ENCODE peak calls at places on chromosomes 16 and 17, in four cellular contexts. C, F, A and K are unnamed samples.

GRCh38 chr17:73071387-73071999 is 21.0 kb downstream of the SLC39A11 start:
- DNase-seq in C (no peak), A (peak; percentile 80), F (no peak), K (no peak)

GRCh38 chr16:20001856-20002707 is 71.6 kb downstream of the GPR139 start:
- DNase-seq in C (no peak), A (peak; percentile 44), F (no peak), K (no peak)

GRCh38 chr17:79861371-79862216 is 22.4 kb upstream of the CBX4 start:
- DNase-seq in A (no peak), C (no peak), F (no peak), K (no peak)

GRCh38 chr17:34981538-34982241 is 1.4 kb downstream of the LIG3 start:
- DNase-seq in F (peak; percentile 34), A (no peak), C (no peak), K (no peak)

GRCh38 chr16:8961811-8962390 is 1.8 kb downstream of the USP7 start:
- DNase-seq in C (no peak), F (no peak), A (peak; percentile 61), K (no peak)

GRCh38 chr16:24729967-24730815 is 740 bp downstream of the TNRC6A start:
- DNase-seq in A (no peak), C (peak; percentile 44), F (peak; percentile 63), K (peak; percentile 30)

GRCh38 chr17:42784811-42785592 is 4.6 kb downstream of the WNK4 start:
- DNase-seq in F (no peak), C (no peak), A (no peak), K (no peak)

GRCh38 chr16:72099377-72099818 is 5.8 kb downstream of the DHX38 start:
- DNase-seq in A (peak; percentile 81), F (peak; percentile 63), C (peak; percentile 87), K (peak; percentile 66)

GRCh38 chr17:7225711-7226331 is 6.1 kb downstream of the ACADVL start:
- DNase-seq in F (no peak), C (no peak), A (no peak), K (no peak)

GRCh38 chr17:37276475-37276874 is 99.3 kb upstream of the C17orf78 start:
- DNase-seq in C (no peak), F (no peak), A (no peak), K (no peak)

GRCh38 chr17:41937970-41938851 is 7.8 kb downstream of the ODAD4 start:
- DNase-seq in C (no peak), F (peak; percentile 63), A (no peak), K (no peak)

GRCh38 chr16:50542703-50543102 is 5.5 kb upstream of the NKD1 start:
- DNase-seq in F (no peak), A (no peak), C (no peak), K (no peak)

GRCh38 chr17:49054342-49055092 is 57.3 kb downstream of the IGF2BP1 start:
- DNase-seq in F (no peak), A (no peak), C (no peak), K (no peak)

GRCh38 chr16:75000481-75001081 is 1.8 kb downstream of the ZNRF1 start:
- DNase-seq in F (no peak), A (no peak), C (no peak), K (no peak)

GRCh38 chr16:73713301-73713700 is 583.3 kb upstream of the PSMD7 start:
- DNase-seq in A (no peak), F (no peak), C (no peak), K (no peak)

GRCh38 chr17:10172241-10172741 is 26.1 kb downstream of the GAS7 start:
- DNase-seq in C (no peak), A (no peak), F (no peak), K (no peak)

GRCh38 chr16:58049697-58050185 is 24.2 kb downstream of the MMP15 start:
- DNase-seq in F (no peak), A (no peak), C (no peak), K (no peak)

GRCh38 chr16:27237229-27238015 is 31.1 kb downstream of the NSMCE1 start:
- DNase-seq in A (no peak), C (no peak), F (no peak), K (no peak)
- TF ChIP-seq NR3C1 in A (no peak), C (no peak), F (no peak), K (no peak)

GRCh38 chr17:8398980-8399379 is 1.4 kb upstream of the RNF222 start:
- DNase-seq in F (no peak), A (no peak), C (no peak), K (no peak)
- TF ChIP-seq ESRRA in F (no peak), A (no peak), C (no peak), K (no peak)

DNA sequence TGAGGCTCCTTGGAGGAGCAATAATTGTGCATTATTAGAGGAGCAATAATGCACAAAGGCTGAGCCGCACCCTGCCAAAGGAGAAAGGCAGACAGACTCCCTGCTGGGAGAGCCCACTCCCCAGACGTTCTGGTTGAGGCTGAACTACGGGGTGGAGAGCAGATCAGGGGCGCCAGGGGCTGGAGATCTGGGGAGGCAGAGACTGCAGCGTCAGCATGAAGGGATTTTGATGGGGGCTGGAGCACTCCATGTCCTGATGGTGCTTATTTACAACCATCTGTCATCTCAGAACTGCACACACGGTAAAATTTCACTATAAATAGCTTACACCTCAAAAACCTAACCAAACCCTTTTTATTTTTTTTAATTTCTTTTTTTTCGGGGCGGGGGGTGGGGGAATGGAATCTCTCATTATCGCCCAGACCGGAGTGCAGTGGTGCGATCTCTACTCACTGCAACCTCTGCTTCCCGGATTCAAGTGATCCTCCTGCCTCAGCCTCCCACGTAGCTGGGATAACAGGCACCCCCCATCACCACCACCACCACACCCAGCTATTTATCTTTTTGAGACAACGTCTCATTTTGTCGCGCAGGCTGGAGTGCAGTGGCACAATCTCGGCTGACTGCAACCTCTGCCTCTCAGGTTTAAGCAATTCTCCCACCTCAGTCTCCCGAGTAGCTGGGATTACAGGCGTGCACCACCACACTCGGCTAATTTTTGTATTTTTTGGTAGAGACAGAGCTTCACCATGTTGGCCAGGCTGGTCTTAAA is 4.3 kb upstream of the C16orf95 start:
- DNase-seq in A (no peak), C (no peak), F (no peak), K (no peak)
- TF ChIP-seq NR3C1 in A (no peak), C (no peak), F (no peak), K (no peak)

DNA sequence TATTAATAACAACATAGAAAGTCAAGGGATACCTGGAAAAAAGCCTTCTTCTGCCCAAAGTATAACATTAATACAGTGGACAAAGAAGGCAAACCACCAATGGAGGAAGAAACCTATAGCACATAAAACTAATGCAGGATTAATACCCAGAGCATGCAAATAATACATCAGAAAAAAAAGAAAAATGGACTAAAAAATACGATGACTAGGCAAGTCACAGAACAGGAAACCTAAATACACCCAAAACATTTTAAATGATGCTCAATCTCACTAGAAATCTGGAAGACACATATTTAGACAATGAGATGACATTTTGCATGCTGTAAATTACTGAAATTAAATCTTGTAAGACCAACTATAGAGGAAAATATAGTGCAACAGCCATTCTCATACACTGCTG is 55.9 kb downstream of the MED13 start:
- DNase-seq in A (no peak), C (no peak), F (no peak), K (no peak)
- TF ChIP-seq ESRRA in A (no peak), C (no peak), F (no peak), K (no peak)

DNA sequence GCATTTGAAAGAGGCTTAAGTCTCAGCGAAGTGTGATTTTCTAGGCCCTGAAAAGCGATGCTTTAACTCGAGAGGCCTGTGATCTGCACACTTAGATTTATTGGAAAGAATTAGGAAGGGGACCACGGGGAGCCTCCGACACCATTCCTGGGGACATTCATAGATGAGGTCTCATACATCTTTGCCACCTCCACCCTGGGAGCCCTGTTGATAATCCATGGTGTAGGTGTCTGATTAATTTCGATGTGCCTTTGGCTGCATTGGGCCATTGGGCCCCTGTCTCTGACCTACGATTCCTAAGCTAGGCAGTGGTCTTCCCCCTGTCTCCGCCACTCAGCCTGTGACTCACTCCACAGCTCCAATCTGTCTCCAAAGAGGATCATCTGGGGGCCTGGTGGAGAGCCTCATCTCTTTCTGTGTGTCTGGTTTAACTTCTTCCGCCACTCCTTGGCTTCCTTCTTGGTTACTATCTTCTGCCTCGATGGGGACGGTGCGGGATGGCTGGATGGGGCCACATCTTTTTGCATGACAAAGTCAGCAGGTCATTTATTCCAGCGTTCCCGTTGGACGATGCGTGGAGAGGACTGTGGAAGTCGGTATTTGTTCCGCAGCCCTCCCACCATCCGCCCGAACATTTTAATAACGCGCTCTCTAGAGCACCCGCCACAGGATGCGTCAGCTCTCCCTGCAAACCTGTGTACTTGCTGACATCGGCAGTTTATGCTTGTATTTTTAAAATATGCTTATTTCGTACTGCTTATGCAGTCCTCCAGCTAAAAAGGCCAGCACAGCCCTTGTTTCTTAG is 109.3 kb downstream of the IRX3 start:
- DNase-seq in F (no peak), A (no peak), C (no peak), K (no peak)
- TF ChIP-seq NR3C1 in F (no peak), A (no peak), C (no peak), K (no peak)

GRCh38 chr16:11698271-11698689 is 30.0 kb downstream of the SNN start:
- DNase-seq in A (no peak), C (no peak), F (no peak), K (no peak)
- TF ChIP-seq ESRRA in A (no peak), C (no peak), F (no peak), K (no peak)

GRCh38 chr17:83050651-83051422 is 28.6 kb upstream of the METRNL start:
- DNase-seq in F (no peak), A (no peak), C (no peak), K (peak; percentile 54)
- TF ChIP-seq NR3C1 in F (no peak), A (no peak), C (no peak), K (no peak)

DNA sequence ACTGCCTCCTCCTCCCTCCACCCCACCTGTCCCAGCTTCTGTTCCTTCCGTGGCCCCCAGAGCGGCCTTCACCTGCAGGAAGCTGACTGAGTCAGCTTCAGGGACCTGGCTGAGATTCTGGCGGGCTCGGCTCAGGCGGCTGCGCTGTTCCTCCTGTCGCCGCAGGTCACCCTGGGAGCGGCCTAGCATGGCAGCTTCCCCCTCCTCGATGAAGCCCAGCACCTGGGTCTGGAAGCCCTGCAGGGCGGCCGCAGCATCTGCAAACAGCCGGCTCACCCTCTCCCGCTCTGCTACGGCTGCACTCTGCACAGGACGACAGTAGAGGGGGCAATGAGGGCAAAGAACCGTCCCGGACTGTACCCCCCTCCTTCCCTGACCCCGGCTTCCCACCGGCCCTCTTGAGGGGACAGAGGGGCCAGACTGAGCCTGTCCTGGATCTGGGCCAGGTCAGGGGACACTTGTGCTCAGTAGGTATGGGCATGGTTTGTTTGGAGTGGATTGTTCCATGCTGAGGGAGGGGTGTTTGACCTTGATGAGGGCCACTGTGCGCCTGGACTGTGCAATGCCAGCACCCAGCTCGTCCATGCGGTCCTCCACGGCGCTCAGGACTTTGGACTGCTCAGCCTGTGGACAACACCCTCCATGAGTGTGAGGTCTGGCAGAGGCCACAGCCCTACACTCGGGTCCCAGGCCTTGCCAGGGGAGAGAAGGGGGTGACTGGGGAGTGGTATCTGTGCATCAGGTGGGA is 2.0 kb downstream of the TRIM47 start:
- DNase-seq in C (peak; percentile 74), A (peak; percentile 97), F (no peak), K (peak; percentile 71)
- TF ChIP-seq ESRRA in C (no peak), A (peak; percentile 100), F (no peak), K (no peak)

GRCh38 chr16:79997257-79997656 is 396.7 kb upstream of the MAF start:
- DNase-seq in C (no peak), A (peak; percentile 19), F (peak; percentile 39), K (peak; percentile 37)
- TF ChIP-seq NR3C1 in C (no peak), A (no peak), F (no peak), K (no peak)